ENCODE peak calls at places on chromosomes 2 and 18, in nine cellular contexts. L is neural crest cell; E is stimulated activated naive CD8-positive, alpha-beta T cell treated with anti-CD3 and anti-CD28 coated beads, Interleukin-15, Interleukin-2, amounts not matched to agents 100 U/mL and 50 U/mL, for 24 hours; U is activated T-cell treated with anti-CD3 and anti-CD28 coated beads, Interleukin-2, amount 50 U/mL, for 72 hours; S is T-cell; R is RKO; Y is Calu3; F is KG1; H is BE2C. A is an unnamed sample.

GRCh38 chr2:85243101-85244072 is 84.4 kb downstream of the TGOLN2 start:
- DNase-seq in L (peak; percentile 60), E (peak; percentile 35), U (peak; percentile 34), S (no peak), R (no peak), Y (peak; percentile 39), F (no peak), H (peak; percentile 66), A (peak; percentile 68)

GRCh38 chr2:60003076-60003475 is 550.4 kb downstream of the BCL11A start:
- DNase-seq in L (no peak), E (no peak), U (no peak), S (no peak), R (no peak), Y (no peak), F (no peak), H (no peak), A (no peak)

GRCh38 chr18:53941601-53942335 is 282.7 kb downstream of the MBD2 start:
- DNase-seq in L (no peak), E (no peak), U (no peak), S (no peak), R (no peak), Y (no peak), F (no peak), H (no peak), A (no peak)

GRCh38 chr2:142300517-142300916 is 169.7 kb upstream of the LRP1B start:
- DNase-seq in L (no peak), E (no peak), U (no peak), S (no peak), R (no peak), Y (no peak), F (no peak), H (no peak), A (no peak)

GRCh38 chr18:59140287-59140885 is 702 bp downstream of the SEC11C start:
- DNase-seq in L (peak; percentile 4), E (no peak), U (no peak), S (no peak), R (peak; percentile 56), Y (peak; percentile 24), F (no peak), H (no peak), A (peak; percentile 8)

GRCh38 chr2:146916914-146917313 is 927.9 kb upstream of the ACVR2A start:
- DNase-seq in L (no peak), E (no peak), U (no peak), S (no peak), R (no peak), Y (no peak), F (no peak), H (no peak), A (no peak)

GRCh38 chr2:73926493-73927327 is at the start of gene DGUOK:
- DNase-seq in L (peak; percentile 87), E (peak; percentile 96), U (peak; percentile 96), S (peak; percentile 98), R (peak; percentile 99), Y (peak; percentile 96), F (peak; percentile 92), H (peak; percentile 92), A (peak; percentile 98)

GRCh38 chr2:2639251-2640139 is 308.4 kb upstream of the MYT1L start:
- DNase-seq in L (no peak), E (no peak), U (no peak), S (no peak), R (no peak), Y (no peak), F (no peak), H (no peak), A (no peak)

GRCh38 chr2:172484253-172484652 is 56.9 kb downstream of the ITGA6 start:
- DNase-seq in L (no peak), E (no peak), U (no peak), S (no peak), R (peak; percentile 35), Y (no peak), F (no peak), H (no peak), A (peak; percentile 29)

GRCh38 chr2:197088694-197089093 is 162.2 kb upstream of the PGAP1 start:
- DNase-seq in L (no peak), E (no peak), U (no peak), S (no peak), R (no peak), Y (no peak), F (no peak), H (no peak), A (no peak)

GRCh38 chr2:164314148-164314547 is 307.1 kb downstream of the GRB14 start:
- DNase-seq in L (no peak), E (no peak), U (no peak), S (no peak), R (no peak), Y (no peak), F (no peak), H (no peak), A (no peak)

GRCh38 chr18:48009116-48009825 is 78.8 kb upstream of the SMAD2 start:
- DNase-seq in L (no peak), E (no peak), U (no peak), S (no peak), R (no peak), Y (no peak), F (no peak), H (no peak), A (no peak)

GRCh38 chr18:49524349-49524748 is 37.3 kb upstream of the C18orf32 start:
- DNase-seq in L (no peak), E (no peak), U (no peak), S (no peak), R (no peak), Y (no peak), F (no peak), H (no peak), A (no peak)

GRCh38 chr2:241507430-241508239 is 749 bp downstream of the STK25 start:
- DNase-seq in L (peak; percentile 49), E (peak; percentile 51), U (peak; percentile 53), S (no peak), R (peak; percentile 75), Y (peak; percentile 83), F (no peak), H (peak; percentile 81), A (peak; percentile 55)

GRCh38 chr2:118046628-118047210 is 32.8 kb upstream of the CCDC93 start:
- DNase-seq in L (no peak), E (no peak), U (no peak), S (no peak), R (peak; percentile 74), Y (no peak), F (peak; percentile 13), H (no peak), A (no peak)

GRCh38 chr2:68937346-68938055 is 15.2 kb downstream of the GKN2 start:
- DNase-seq in L (no peak), E (no peak), U (no peak), S (no peak), R (no peak), Y (no peak), F (no peak), H (no peak), A (no peak)

GRCh38 chr2:145723872-145724271 is 1204.0 kb upstream of the ZEB2 start:
- DNase-seq in L (no peak), E (no peak), U (no peak), S (no peak), R (no peak), Y (no peak), F (no peak), H (no peak), A (no peak)

GRCh38 chr2:59312967-59313943 is 1072.1 kb upstream of the FANCL start:
- DNase-seq in L (no peak), E (no peak), U (no peak), S (no peak), R (no peak), Y (no peak), F (no peak), H (no peak), A (no peak)

GRCh38 chr2:109351164-109351756 is 222.3 kb downstream of the SH3RF3 start:
- DNase-seq in L (no peak), E (peak; percentile 27), U (no peak), S (no peak), R (peak; percentile 57), Y (no peak), F (no peak), H (no peak), A (no peak)

GRCh38 chr2:129678751-129679150 is 300.7 kb upstream of the RAB6C start:
- DNase-seq in L (no peak), E (no peak), U (no peak), S (no peak), R (no peak), Y (no peak), F (no peak), H (no peak), A (no peak)

GRCh38 chr2:15664273-15665066 is 72.8 kb downstream of the DDX1 start:
- DNase-seq in L (no peak), E (no peak), U (no peak), S (no peak), R (no peak), Y (no peak), F (no peak), H (no peak), A (no peak)

GRCh38 chr2:119827866-119828507 is 68.3 kb downstream of the PTPN4 start:
- DNase-seq in L (no peak), E (no peak), U (peak; percentile 42), S (no peak), R (no peak), Y (no peak), F (no peak), H (no peak), A (no peak)

GRCh38 chr2:203650860-203651613 is 55.4 kb upstream of the CD28 start:
- DNase-seq in L (no peak), E (no peak), U (peak; percentile 10), S (no peak), R (peak; percentile 50), Y (peak; percentile 44), F (no peak), H (peak; percentile 74), A (no peak)

GRCh38 chr2:235611337-235611736 is 117.5 kb downstream of the AGAP1 start:
- DNase-seq in L (no peak), E (no peak), U (no peak), S (no peak), R (no peak), Y (no peak), F (no peak), H (no peak), A (no peak)